ENCODE peak calls at places on chromosomes 6 and 20, in four cellular contexts. Q is activated CD8-positive, alpha-beta memory T cell treated with anti-CD3 and anti-CD28 coated beads for 4 hours; F is dermis microvascular lymphatic vessel endothelial cell; D is testis. V is an unnamed sample.

GRCh38 chr6:35048631-35049083 is 92.5 kb downstream of the TCP11 start:
- DNase-seq in Q (no peak), F (no peak), D (peak), V (peak)

GRCh38 chr6:2155206-2155605 is 90.2 kb downstream of the GMDS start:
- DNase-seq in Q (no peak), F (no peak), D (no peak), V (no peak)

GRCh38 chr6:158799051-158799792 is 19.9 kb downstream of the EZR start:
- DNase-seq in Q (no peak), F (peak), D (no peak), V (peak)

GRCh38 chr6:166333172-166333995 is 9.0 kb downstream of the SFT2D1 start:
- DNase-seq in Q (no peak), F (no peak), D (no peak), V (no peak)

GRCh38 chr20:22248052-22248667 is 336.2 kb downstream of the FOXA2 start:
- DNase-seq in Q (no peak), F (no peak), D (peak), V (no peak)

GRCh38 chr6:112701201-112701600 is 354.1 kb downstream of the RFPL4B start:
- DNase-seq in Q (no peak), F (no peak), D (no peak), V (no peak)

GRCh38 chr6:84763397-84764331 is 734 bp downstream of the TBX18 start:
- DNase-seq in Q (no peak), F (peak), D (peak), V (peak)

GRCh38 chr6:150981095-150981494 is 115.6 kb downstream of the MTHFD1L start:
- DNase-seq in Q (no peak), F (peak), D (no peak), V (no peak)

GRCh38 chr6:15674690-15675386 is 12.0 kb upstream of the DTNBP1 start:
- DNase-seq in Q (no peak), F (no peak), D (no peak), V (no peak)

GRCh38 chr6:120355822-120356221 is 978.5 kb downstream of the TBC1D32 start:
- DNase-seq in Q (no peak), F (no peak), D (no peak), V (peak)

GRCh38 chr6:137870744-137871247 is 3.7 kb downstream of the TNFAIP3 start:
- DNase-seq in Q (no peak), F (no peak), D (no peak), V (no peak)

GRCh38 chr6:137894779-137895385 is 27.8 kb downstream of the TNFAIP3 start:
- DNase-seq in Q (no peak), F (no peak), D (no peak), V (no peak)

GRCh38 chr6:159151266-159151855 is 17.8 kb upstream of the FNDC1 start:
- DNase-seq in Q (no peak), F (peak), D (peak), V (peak)

GRCh38 chr6:150145427-150145826 is 2.6 kb downstream of the PPP1R14C start:
- DNase-seq in Q (no peak), F (no peak), D (no peak), V (no peak)

GRCh38 chr6:11428895-11429294 is 108.7 kb upstream of the TMEM170B start:
- DNase-seq in Q (no peak), F (no peak), D (no peak), V (no peak)

GRCh38 chr20:21583486-21584168 is 69.8 kb upstream of the NKX2-2 start:
- DNase-seq in Q (no peak), F (no peak), D (no peak), V (no peak)

GRCh38 chr6:39568896-39569295 is 156.3 kb downstream of the KIF6 start:
- DNase-seq in Q (no peak), F (no peak), D (no peak), V (no peak)

GRCh38 chr6:33276581-33276863 is 401 bp upstream of the B3GALT4 start:
- DNase-seq in Q (no peak), F (no peak), D (no peak), V (no peak)

GRCh38 chr20:8798505-8798904 is 270.4 kb upstream of the PLCB4 start:
- DNase-seq in Q (no peak), F (peak), D (no peak), V (no peak)

GRCh38 chr6:127907960-127908640 is 7.2 kb upstream of the THEMIS start:
- DNase-seq in Q (no peak), F (no peak), D (no peak), V (no peak)

GRCh38 chr6:63516186-63516944 is 55.9 kb upstream of the LOC128125822 start:
- DNase-seq in Q (no peak), F (peak), D (no peak), V (no peak)

GRCh38 chr6:156219973-156220372 is 557.2 kb upstream of the ARID1B start:
- DNase-seq in Q (no peak), F (no peak), D (no peak), V (no peak)

GRCh38 chr6:15148356-15149058 is 97.4 kb upstream of the JARID2 start:
- DNase-seq in Q (no peak), F (no peak), D (no peak), V (peak)

GRCh38 chr20:38426498-38426897 is 8.6 kb downstream of the SNHG17 start:
- DNase-seq in Q (no peak), F (no peak), D (no peak), V (no peak)

GRCh38 chr6:103750603-103751002 is 1109.1 kb downstream of the HACE1 start:
- DNase-seq in Q (no peak), F (no peak), D (no peak), V (no peak)

GRCh38 chr20:2814587-2815051 is at the start of gene C20orf141:
- DNase-seq in Q (no peak), F (no peak), D (no peak), V (peak)

GRCh38 chr6:141463237-141463977 is 669.3 kb upstream of the GJE1 start:
- DNase-seq in Q (no peak), F (no peak), D (peak), V (no peak)

GRCh38 chr20:60482201-60482600 is 524.0 kb downstream of the CDH26 start:
- DNase-seq in Q (no peak), F (no peak), D (no peak), V (no peak)

GRCh38 chr6:105164418-105164817 is 15.4 kb downstream of the POPDC3 start:
- DNase-seq in Q (no peak), F (no peak), D (no peak), V (no peak)

GRCh38 chr6:122649701-122650100 is 39.5 kb downstream of the PKIB start:
- DNase-seq in Q (no peak), F (no peak), D (no peak), V (no peak)

V was measured in adrenal gland.